ENCODE peak calls at places on chromosome 11, in five cellular contexts. M is right lobe of liver; A is upper lobe of right lung; X is CD8-positive, alpha-beta memory T cell; C is GM23338. Z is an unnamed sample.

GRCh38 chr11:60809249-60809648 is 24.1 kb downstream of the MS4A10 start:
- DNase-seq in M (no peak), A (no peak), X (no peak), C (no peak), Z (no peak)

GRCh38 chr11:126185200-126186030 is 26.0 kb downstream of the RPUSD4 start:
- DNase-seq in M (no peak), A (no peak), X (no peak), C (peak; percentile 28), Z (no peak)

GRCh38 chr11:130801287-130802146 is 114.8 kb downstream of the SNX19 start:
- DNase-seq in M (no peak), A (no peak), X (no peak), C (no peak), Z (no peak)

GRCh38 chr11:9565822-9566560 is 7.5 kb upstream of the WEE1 start:
- DNase-seq in M (no peak), A (no peak), X (no peak), C (peak; percentile 85), Z (no peak)

GRCh38 chr11:25927391-25927790 is 404.5 kb upstream of the ANO3 start:
- DNase-seq in M (no peak), A (no peak), X (no peak), C (no peak), Z (no peak)

GRCh38 chr11:69721745-69722144 is 17.9 kb upstream of the FGF19 start:
- DNase-seq in M (no peak), A (no peak), X (no peak), C (peak; percentile 59), Z (no peak)

GRCh38 chr11:131867457-131868257 is 497.2 kb downstream of the NTM start:
- DNase-seq in M (peak; percentile 54), A (no peak), X (no peak), C (peak; percentile 87), Z (no peak)

GRCh38 chr11:59611570-59612565 is 3.7 kb downstream of the OSBP start:
- DNase-seq in M (peak; percentile 84), A (no peak), X (no peak), C (no peak), Z (no peak)

GRCh38 chr11:25377466-25377865 is 880.6 kb downstream of the LUZP2 start:
- DNase-seq in M (no peak), A (no peak), X (no peak), C (no peak), Z (no peak)

GRCh38 chr11:689630-690029 is 5.4 kb downstream of the DEAF1 start:
- DNase-seq in M (no peak), A (no peak), X (no peak), C (no peak), Z (no peak)

GRCh38 chr11:686451-687243 is 8.4 kb downstream of the DEAF1 start:
- DNase-seq in M (no peak), A (no peak), X (no peak), C (no peak), Z (no peak)

GRCh38 chr11:690738-691633 is 4.0 kb downstream of the DEAF1 start:
- DNase-seq in M (no peak), A (no peak), X (peak; percentile 60), C (no peak), Z (no peak)

GRCh38 chr11:688681-689080 is 6.3 kb downstream of the DEAF1 start:
- DNase-seq in M (no peak), A (no peak), X (no peak), C (no peak), Z (peak; percentile 40)

DNA sequence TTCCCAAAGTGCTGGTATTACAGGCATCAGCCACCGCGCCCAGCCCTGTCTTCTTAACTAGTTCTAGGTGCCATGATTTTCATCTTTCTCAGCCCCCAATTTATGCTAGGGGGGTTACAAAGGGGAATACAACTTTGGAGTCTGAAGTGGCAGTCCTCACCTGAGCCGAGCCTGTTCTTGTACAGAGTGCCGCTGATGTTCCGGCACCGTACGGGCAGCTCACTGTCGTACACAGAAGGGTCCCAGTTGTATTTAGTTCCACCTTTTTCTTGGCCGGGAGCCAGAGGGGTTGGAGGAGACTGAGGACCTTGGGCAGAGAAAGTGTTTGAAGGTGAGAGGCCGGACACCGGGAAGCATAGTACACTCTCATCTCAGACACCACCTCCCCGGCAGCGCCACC is 7.3 kb downstream of the DEAF1 start:
- DNase-seq in M (no peak), A (no peak), X (no peak), C (no peak), Z (no peak)
- H3K4me3 ChIP-seq in M (no peak overlapping the region), A (no peak overlapping the region), X (no peak overlapping the region), C (no peak overlapping the region), Z (no peak overlapping the region)

DNA sequence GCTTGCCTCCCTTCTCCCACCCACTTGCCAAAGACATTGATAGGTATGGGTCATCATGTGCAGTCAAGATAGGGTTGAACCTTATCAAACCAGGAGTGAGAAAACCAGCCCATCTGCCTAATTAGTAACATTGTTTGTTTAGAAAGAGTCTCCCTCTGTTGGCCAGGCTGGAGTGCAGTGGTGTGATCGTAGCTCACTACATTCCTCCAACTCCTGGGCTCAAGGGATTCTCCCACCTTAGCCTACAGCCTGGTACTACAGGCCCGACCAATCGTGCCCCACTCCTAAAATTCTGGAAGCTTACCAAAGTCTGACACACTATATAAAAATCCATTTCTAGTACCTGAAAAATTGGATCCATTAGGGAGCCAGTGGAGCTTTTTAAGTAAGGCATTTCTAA is 4.5 kb downstream of the C11orf71 start:
- DNase-seq in M (no peak), A (no peak), X (no peak), C (peak; percentile 67), Z (no peak)
- H3K4me3 ChIP-seq in M (no peak overlapping the region), A (no peak overlapping the region), X (no peak overlapping the region), C (no peak overlapping the region), Z (no peak overlapping the region)

GRCh38 chr11:64317961-64318693 is at the start of gene PRDX5:
- DNase-seq in M (peak; percentile 98), A (peak; percentile 98), X (peak; percentile 97), C (peak; percentile 97), Z (peak; percentile 91)

GRCh38 chr11:64321026-64321425 is 3.1 kb downstream of the PRDX5 start:
- DNase-seq in M (no peak), A (no peak), X (no peak), C (no peak), Z (no peak)

GRCh38 chr11:64318694-64319420 is 936 bp downstream of the PRDX5 start:
- DNase-seq in M (no peak), A (peak; percentile 66), X (no peak), C (peak; percentile 50), Z (no peak)

GRCh38 chr11:64320556-64320955 is 2.6 kb downstream of the PRDX5 start:
- DNase-seq in M (no peak), A (peak; percentile 63), X (no peak), C (no peak), Z (no peak)

GRCh38 chr11:64319421-64319761 is 1.5 kb downstream of the PRDX5 start:
- DNase-seq in M (no peak), A (peak; percentile 75), X (no peak), C (no peak), Z (no peak)
- H3K4me3 ChIP-seq in M (no peak overlapping the region), A (peak overlapping the region; percentile 87), X (no peak overlapping the region), C (peak overlapping the region; percentile 82), Z (peak overlapping the region; percentile 81)

DNA sequence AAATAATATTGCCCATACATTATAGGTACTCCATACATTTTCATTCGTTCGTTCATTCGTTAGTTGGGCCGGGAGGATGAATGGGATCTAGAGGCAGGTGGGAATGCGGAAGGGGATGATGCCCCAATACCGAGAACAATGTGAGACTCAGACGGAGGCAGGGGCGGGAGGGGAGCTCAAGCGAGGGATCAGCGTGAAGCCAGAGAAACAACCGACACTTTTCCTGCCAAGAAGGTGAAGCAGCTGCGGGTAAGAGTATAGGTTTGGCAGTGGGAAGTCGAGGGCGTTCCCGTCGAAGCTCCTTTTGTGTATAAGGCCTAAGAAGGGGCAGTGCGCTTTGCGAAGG is 1.1 kb upstream of the ARHGEF17 start:
- DNase-seq in M (no peak), A (no peak), X (no peak), C (no peak), Z (no peak)
- H3K4me3 ChIP-seq in M (peak overlapping the region; percentile 58), A (peak overlapping the region; percentile 76), X (peak overlapping the region; percentile 57), C (peak overlapping the region; percentile 89), Z (peak overlapping the region; percentile 61)

GRCh38 chr11:128879817-128880216 is 11.3 kb upstream of the KCNJ5 start:
- DNase-seq in M (no peak), A (no peak), X (no peak), C (peak; percentile 25), Z (peak; percentile 26)
- H3K4me3 ChIP-seq in M (no peak overlapping the region), A (no peak overlapping the region), X (no peak overlapping the region), C (no peak overlapping the region), Z (no peak overlapping the region)

DNA sequence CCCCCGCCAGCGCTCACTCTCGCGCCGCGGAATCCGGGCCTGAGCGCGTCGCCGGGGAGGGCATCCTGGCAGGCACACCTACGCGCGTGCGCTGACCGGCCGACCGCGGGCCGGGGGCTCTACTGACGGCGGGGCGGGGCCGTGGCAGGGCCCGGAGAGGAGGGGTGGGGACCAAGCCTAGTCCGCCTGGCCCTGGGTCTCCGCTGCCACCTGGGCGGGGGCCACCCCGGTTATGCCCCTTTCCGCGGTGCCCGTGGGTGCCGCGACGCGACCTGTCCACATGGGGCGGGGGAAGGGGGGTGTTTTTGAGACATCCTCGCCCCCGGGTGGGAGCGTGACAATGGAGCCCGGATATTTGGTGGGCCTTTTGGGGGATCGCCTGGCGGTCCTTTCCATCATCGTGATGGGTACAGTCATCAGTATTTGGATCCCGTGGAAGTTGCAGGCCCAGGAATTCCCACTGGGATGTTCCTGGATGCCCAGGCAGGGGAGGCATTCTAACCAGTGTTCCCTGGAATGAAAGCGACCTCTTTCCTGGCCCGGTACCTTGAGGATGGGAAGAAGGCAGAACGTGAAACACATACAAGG is 2.2 kb downstream of the NCAM1 start:
- DNase-seq in M (no peak), A (peak; percentile 62), X (no peak), C (peak; percentile 15), Z (no peak)
- H3K4me3 ChIP-seq in M (no peak overlapping the region), A (peak overlapping the region; percentile 46), X (no peak overlapping the region), C (peak overlapping the region; percentile 89), Z (peak overlapping the region; percentile 59)

GRCh38 chr11:75341583-75341982 is 9.9 kb downstream of the ARRB1 start:
- DNase-seq in M (no peak), A (no peak), X (no peak), C (no peak), Z (no peak)
- H3K4me3 ChIP-seq in M (no peak overlapping the region), A (no peak overlapping the region), X (no peak overlapping the region), C (no peak overlapping the region), Z (no peak overlapping the region)

GRCh38 chr11:64892411-64892831 is 14.0 kb upstream of the EHD1 start:
- DNase-seq in M (no peak), A (no peak), X (no peak), C (no peak), Z (peak; percentile 71)

GRCh38 chr11:64892838-64893193 is 14.4 kb upstream of the EHD1 start:
- DNase-seq in M (no peak), A (no peak), X (no peak), C (no peak), Z (no peak)

GRCh38 chr11:64891880-64892279 is 13.5 kb upstream of the EHD1 start:
- DNase-seq in M (no peak), A (no peak), X (no peak), C (no peak), Z (no peak)

GRCh38 chr11:64890084-64890944 is 11.9 kb upstream of the EHD1 start:
- DNase-seq in M (no peak), A (no peak), X (no peak), C (no peak), Z (no peak)

GRCh38 chr11:64891215-64891848 is 12.9 kb upstream of the EHD1 start:
- DNase-seq in M (peak; percentile 89), A (no peak), X (no peak), C (no peak), Z (peak; percentile 91)
- H3K4me3 ChIP-seq in M (peak overlapping the region; percentile 91), A (no peak overlapping the region), X (no peak overlapping the region), C (no peak overlapping the region), Z (no peak overlapping the region)

GRCh38 chr11:35763772-35764171 is 101.2 kb downstream of the TRIM44 start:
- DNase-seq in M (no peak), A (no peak), X (no peak), C (no peak), Z (no peak)
- H3K4me3 ChIP-seq in M (no peak overlapping the region), A (no peak overlapping the region), X (no peak overlapping the region), C (no peak overlapping the region), Z (no peak overlapping the region)